ENCODE peak calls at places on chromosomes 1 and 21, in seven cellular contexts. C is heart right ventricle, P is endothelial cell, Y is occipital lobe, B is GM18507, N is NCI-H1092 treated with DMSO at 0.1 percent for 48 hours, I is NCI-H524. W is an unnamed sample.

GRCh38 chr1:215201301-215201700 is 118.8 kb downstream of the KCNK2 start:
- DNase-seq in C (no peak), P (no peak), Y (no peak), B (no peak), N (no peak), I (no peak), W (no peak)

GRCh38 chr1:43269627-43270375 is at the start of gene TMEM125:
- DNase-seq in C (no peak), P (no peak), Y (no peak), B (no peak), N (no peak), I (no peak), W (no peak)

GRCh38 chr1:207898260-207898659 is 12.7 kb downstream of the CD34 start:
- DNase-seq in C (no peak), P (no peak), Y (no peak), B (no peak), N (no peak), I (no peak), W (no peak)

GRCh38 chr1:154386643-154387352 is 18.3 kb upstream of the IL6R start:
- DNase-seq in C (no peak), P (no peak), Y (no peak), B (no peak), N (no peak), I (no peak), W (peak; percentile 43)

GRCh38 chr1:173717238-173717637 is 2.5 kb downstream of the KLHL20 start:
- DNase-seq in C (no peak), P (no peak), Y (no peak), B (no peak), N (no peak), I (no peak), W (no peak)

GRCh38 chr1:225944387-225944786 is 3.4 kb upstream of the LEFTY2 start:
- DNase-seq in C (no peak), P (no peak), Y (no peak), B (no peak), N (no peak), I (no peak), W (peak; percentile 20)

GRCh38 chr1:201501144-201501543 is 5.8 kb downstream of the CSRP1 start:
- DNase-seq in C (no peak), P (no peak), Y (no peak), B (no peak), N (no peak), I (no peak), W (no peak)

GRCh38 chr1:110070968-110071307 is 466 bp upstream of the ALX3 start:
- DNase-seq in C (no peak), P (no peak), Y (no peak), B (no peak), N (no peak), I (no peak), W (no peak)

GRCh38 chr1:62362061-62362951 is 43.1 kb upstream of the KANK4 start:
- DNase-seq in C (no peak), P (no peak), Y (no peak), B (no peak), N (no peak), I (peak; percentile 40), W (no peak)

GRCh38 chr1:227894306-227894721 is 53.4 kb downstream of the WNT9A start:
- DNase-seq in C (peak; percentile 2), P (peak; percentile 2), Y (no peak), B (no peak), N (no peak), I (no peak), W (no peak)

GRCh38 chr21:41712730-41713129 is 54.1 kb downstream of the RIPK4 start:
- DNase-seq in C (no peak), P (no peak), Y (no peak), B (no peak), N (no peak), I (no peak), W (no peak)

GRCh38 chr1:196481616-196482015 is 126.6 kb downstream of the KCNT2 start:
- DNase-seq in C (no peak), P (no peak), Y (no peak), B (no peak), N (no peak), I (no peak), W (no peak)

GRCh38 chr1:150881331-150882070 is 5.1 kb upstream of the ARNT start:
- DNase-seq in C (no peak), P (no peak), Y (no peak), B (no peak), N (no peak), I (no peak), W (no peak)

GRCh38 chr1:43804569-43804968 is 97.2 kb downstream of the ST3GAL3 start:
- DNase-seq in C (no peak), P (no peak), Y (no peak), B (no peak), N (no peak), I (no peak), W (no peak)

GRCh38 chr1:43994071-43994470 is 2.7 kb downstream of the CCDC24 start:
- DNase-seq in C (no peak), P (no peak), Y (no peak), B (no peak), N (no peak), I (no peak), W (no peak)

GRCh38 chr1:201475121-201475520 is 6.1 kb upstream of the PHLDA3 start:
- DNase-seq in C (no peak), P (no peak), Y (no peak), B (no peak), N (no peak), I (no peak), W (no peak)

GRCh38 chr1:87333692-87334347 is 5.1 kb downstream of the LMO4 start:
- DNase-seq in C (no peak), P (no peak), Y (no peak), B (no peak), N (no peak), I (no peak), W (peak; percentile 70)

GRCh38 chr1:173405758-173406344 is 71.3 kb upstream of the PRDX6 start:
- DNase-seq in C (no peak), P (no peak), Y (no peak), B (no peak), N (no peak), I (no peak), W (no peak)

GRCh38 chr1:180027949-180028445 is 73.4 kb downstream of the CEP350 start:
- DNase-seq in C (no peak), P (no peak), Y (no peak), B (no peak), N (no peak), I (no peak), W (no peak)

GRCh38 chr1:44584167-44584566 is 90.1 kb downstream of the TMEM53 start:
- DNase-seq in C (no peak), P (no peak), Y (no peak), B (no peak), N (no peak), I (no peak), W (no peak)

GRCh38 chr1:183922197-183922596 is 115.3 kb downstream of the COLGALT2 start:
- DNase-seq in C (no peak), P (no peak), Y (no peak), B (no peak), N (no peak), I (peak; percentile 4), W (no peak)

W was measured in immature natural killer cell.